ENCODE peak calls at places on chromosomes 12 and 14, in eight cellular contexts. F is cardiac muscle cell, N is heart right ventricle, G is psoas muscle, V is tibial artery, D is IMR-90, T is adrenal gland, Q is DND-41. X is an unnamed sample.

GRCh38 chr14:85234626-85235025 is 295.3 kb upstream of the FLRT2 start:
- DNase-seq in N (no peak), Q (no peak), G (no peak), D (no peak), F (no peak), T (no peak), V (no peak), X (no peak)

GRCh38 chr14:86505808-86506207 is 975.9 kb downstream of the FLRT2 start:
- DNase-seq in F (no peak), V (no peak), N (no peak), G (no peak), D (peak; percentile 38), Q (no peak), T (no peak), X (no peak)

GRCh38 chr14:35669782-35670181 is 135.8 kb downstream of the INSM2 start:
- DNase-seq in N (no peak), G (no peak), V (no peak), F (no peak), T (no peak), D (peak; percentile 87), Q (no peak), X (peak; percentile 82)

GRCh38 chr12:4987076-4987775 is 56.5 kb upstream of the KCNA5 start:
- DNase-seq in N (no peak), T (no peak), V (no peak), D (no peak), G (no peak), F (no peak), Q (no peak), X (no peak)

GRCh38 chr14:33412450-33412849 is 473.8 kb downstream of the NPAS3 start:
- DNase-seq in Q (no peak), D (no peak), G (no peak), N (no peak), F (no peak), V (no peak), T (no peak), X (no peak)

GRCh38 chr14:81534510-81535074 is 939 bp upstream of the SEL1L start:
- DNase-seq in Q (no peak), N (no peak), D (no peak), T (no peak), V (no peak), G (no peak), F (no peak), X (no peak)

GRCh38 chr14:97878206-97878605 is 1081.0 kb downstream of the VRK1 start:
- DNase-seq in V (peak; percentile 72), G (no peak), Q (no peak), F (no peak), T (no peak), N (no peak), D (no peak), X (no peak)

GRCh38 chr12:6829532-6830220 is 1.5 kb downstream of the P3H3 start:
- DNase-seq in N (no peak), D (peak; percentile 43), T (no peak), G (no peak), V (no peak), Q (no peak), F (peak; percentile 54), X (peak; percentile 28)

GRCh38 chr12:124420972-124421674 is 126.2 kb downstream of the RFLNA start:
- DNase-seq in N (peak; percentile 69), Q (no peak), V (peak; percentile 87), F (peak; percentile 85), T (no peak), G (no peak), D (no peak), X (peak; percentile 12)

GRCh38 chr12:76255692-76256091 is 92.5 kb downstream of the BBS10 start:
- DNase-seq in F (no peak), Q (no peak), G (no peak), N (no peak), V (no peak), T (no peak), D (no peak), X (no peak)

GRCh38 chr14:73237219-73237785 is at the start of gene PAPLN:
- DNase-seq in G (peak; percentile 70), F (peak; percentile 32), T (no peak), N (no peak), V (no peak), Q (no peak), D (no peak), X (no peak)

GRCh38 chr12:114762490-114763110 is 78.6 kb upstream of the TBX3 start:
- DNase-seq in T (no peak), G (no peak), N (peak; percentile 25), Q (no peak), D (peak; percentile 95), V (no peak), F (no peak), X (peak; percentile 47)

GRCh38 chr14:70156602-70157001 is 32.1 kb downstream of the SLC8A3 start:
- DNase-seq in D (no peak), F (no peak), G (peak; percentile 81), N (no peak), V (no peak), Q (no peak), T (no peak), X (no peak)

GRCh38 chr14:89952581-89952980 is 1.9 kb downstream of the EFCAB11 start:
- DNase-seq in F (no peak), D (no peak), Q (no peak), T (no peak), V (no peak), G (no peak), N (no peak), X (no peak)

GRCh38 chr12:53564276-53564675 is 57.0 kb upstream of the NPFF start:
- DNase-seq in G (no peak), N (no peak), V (no peak), F (no peak), D (no peak), T (no peak), Q (peak; percentile 39), X (no peak)

GRCh38 chr12:122001379-122002209 is 20.1 kb upstream of the BCL7A start:
- DNase-seq in T (no peak), D (no peak), N (no peak), V (no peak), G (no peak), F (no peak), Q (no peak), X (no peak)

GRCh38 chr12:122005252-122005651 is 16.4 kb upstream of the BCL7A start:
- DNase-seq in N (no peak), Q (no peak), F (no peak), V (no peak), G (no peak), T (no peak), D (no peak), X (no peak)

GRCh38 chr12:122003646-122004611 is 17.8 kb upstream of the BCL7A start:
- DNase-seq in Q (peak; percentile 96), T (no peak), N (no peak), F (no peak), D (no peak), V (no peak), G (no peak), X (peak; percentile 16)

GRCh38 chr12:122006186-122006926 is 15.3 kb upstream of the BCL7A start:
- DNase-seq in F (no peak), N (no peak), T (no peak), G (no peak), D (no peak), Q (no peak), V (no peak), X (no peak)

GRCh38 chr12:122004633-122005071 is 17.0 kb upstream of the BCL7A start:
- DNase-seq in Q (peak; percentile 80), T (no peak), F (peak; percentile 15), N (no peak), G (no peak), D (peak; percentile 28), V (no peak), X (no peak)
- H3K36me3 ChIP-seq in Q (no peaks in the 10 kb centered on the region), T (no peaks in the 10 kb centered on the region), F (no peaks in the 10 kb centered on the region), N (no peaks in the 10 kb centered on the region), G (no peaks in the 10 kb centered on the region), D (no peaks in the 10 kb centered on the region), V (no peaks in the 10 kb centered on the region), X (no peaks in the 10 kb centered on the region)

GRCh38 chr12:55631056-55631455 is 5.6 kb upstream of the OR10P1 start:
- DNase-seq in F (no peak), T (no peak), D (no peak), N (no peak), V (no peak), G (no peak), Q (no peak), X (no peak)
- H3K4me3 ChIP-seq in F (no peak overlapping the region), T (no peak overlapping the region), D (no peak overlapping the region), N (no peak overlapping the region), V (no peak overlapping the region), G (no peak overlapping the region), Q (no peak overlapping the region), X (no peak overlapping the region)

DNA sequence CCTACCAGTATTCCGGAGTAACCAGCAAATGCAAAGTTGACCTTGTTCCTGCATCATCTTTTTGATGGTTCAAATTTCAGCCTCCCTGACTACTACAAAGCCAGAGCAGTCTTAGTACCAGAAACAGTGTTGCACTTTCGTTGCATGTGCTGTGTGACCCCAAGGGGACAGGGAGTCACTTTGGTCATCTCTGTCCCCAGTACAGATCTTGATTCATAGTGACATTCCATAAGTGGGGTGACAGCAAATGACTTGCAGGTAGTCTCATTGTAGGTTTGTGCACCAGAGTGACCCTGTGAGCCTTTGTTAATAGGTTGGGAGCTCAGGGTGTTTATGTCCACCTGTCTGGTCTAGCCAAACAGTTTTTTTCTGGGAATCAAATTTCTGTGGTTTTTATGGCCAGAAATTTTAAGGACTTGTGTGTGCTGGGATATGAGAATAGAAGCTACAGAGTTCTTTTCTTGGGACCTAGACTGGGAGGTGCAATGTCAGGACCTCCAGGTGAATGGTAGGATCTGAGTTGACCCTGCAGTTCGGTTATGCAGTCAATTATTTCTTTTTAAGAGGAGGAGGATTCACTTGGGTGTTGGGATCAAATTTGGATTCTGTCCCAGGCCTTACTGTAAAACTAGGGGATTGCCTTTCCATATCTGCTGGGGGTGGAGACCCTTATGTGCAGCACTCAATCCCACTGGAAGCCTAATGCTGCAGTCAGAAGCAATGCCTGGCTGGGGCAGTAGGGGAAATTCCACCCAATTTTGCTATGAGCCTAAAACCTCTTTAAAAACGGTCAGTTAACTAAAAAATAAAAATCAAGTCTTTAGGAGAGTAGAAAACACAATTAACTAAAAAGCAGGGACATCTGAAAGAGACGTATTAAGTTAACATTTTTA is 10.1 kb downstream of the EIF5 start:
- DNase-seq in V (no peak), D (no peak), G (no peak), Q (no peak), N (no peak), F (no peak), T (no peak), X (no peak)
- H3K36me3 ChIP-seq in V (peaks cover 57% of the 10 kb centered on the region), D (peaks cover 48% of the 10 kb centered on the region), G (peaks cover 60% of the 10 kb centered on the region), Q (peaks cover 53% of the 10 kb centered on the region), N (no peaks in the 10 kb centered on the region), F (peaks cover 56% of the 10 kb centered on the region), T (no peaks in the 10 kb centered on the region), X (peaks cover 54% of the 10 kb centered on the region)

DNA sequence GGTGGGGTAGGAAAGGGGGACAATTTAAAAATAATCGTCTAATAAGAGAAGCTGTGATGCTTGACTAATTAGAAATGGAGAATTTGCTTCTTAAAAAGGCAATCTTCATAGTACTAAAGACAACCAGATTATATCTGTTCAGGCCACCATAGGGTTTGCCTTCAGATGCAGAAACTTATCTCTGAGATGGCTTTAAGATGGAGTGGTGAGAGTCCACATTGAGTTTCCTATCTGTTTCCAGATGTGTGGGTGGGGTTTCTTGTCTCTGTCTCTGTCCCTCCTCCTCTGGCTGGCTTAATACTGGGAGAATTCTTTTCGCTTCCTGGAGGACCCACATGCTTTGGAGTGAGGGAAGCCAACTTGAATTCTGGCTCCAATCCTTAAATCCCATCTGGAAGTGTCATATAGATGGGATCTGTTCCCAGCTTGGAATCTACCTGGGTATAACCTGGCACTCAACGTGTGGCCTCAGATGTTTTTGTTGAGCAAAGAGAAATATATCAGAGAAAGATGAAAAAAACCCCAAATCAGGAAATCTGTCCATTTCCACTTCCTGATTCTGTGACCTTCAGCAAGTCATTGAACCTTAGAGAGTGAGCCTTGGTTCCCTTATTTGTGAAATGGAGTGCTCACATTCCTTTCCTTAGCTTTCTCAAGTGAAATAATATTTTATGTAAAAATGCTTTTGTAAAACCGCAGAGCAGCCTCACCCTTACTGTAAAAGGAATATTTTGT is 66.4 kb downstream of the CHST11 start:
- DNase-seq in D (no peak), F (no peak), T (no peak), N (no peak), Q (no peak), V (no peak), G (no peak), X (no peak)
- H3K4me3 ChIP-seq in D (no peak overlapping the region), F (no peak overlapping the region), T (no peak overlapping the region), N (no peak overlapping the region), Q (no peak overlapping the region), V (no peak overlapping the region), G (no peak overlapping the region), X (no peak overlapping the region)

X was measured in brain microvascular endothelial cell.